ENCODE peak calls at places on chromosomes 16 and 17, in four cellular contexts. L is body of pancreas, O is cardiac muscle cell, Y is GM23248. E is an unnamed sample.
A peak's percentile ranks its signal among the peaks of the same experiment; 100 is the strongest.

GRCh38 chr16:71373073-71373472 is 14.6 kb downstream of the CALB2 start:
- DNase-seq in Y (peak; percentile 67), L (no peak), O (peak; percentile 76), E (no peak)

GRCh38 chr16:87075319-87075860 is 241.8 kb downstream of the C16orf95 start:
- DNase-seq in L (no peak), O (no peak), Y (no peak), E (no peak)

GRCh38 chr16:84841787-84842300 is 22.1 kb downstream of the CRISPLD2 start:
- DNase-seq in Y (no peak), O (no peak), L (peak; percentile 73), E (no peak)

GRCh38 chr17:45740553-45741330 is 43.4 kb upstream of the CRHR1 start:
- DNase-seq in O (peak; percentile 18), Y (peak; percentile 61), L (no peak), E (peak; percentile 88)

GRCh38 chr16:61382435-61382834 is 653.8 kb downstream of the CDH8 start:
- DNase-seq in Y (no peak), L (no peak), O (no peak), E (no peak)

GRCh38 chr17:4827399-4827798 is 5.7 kb upstream of the MINK1 start:
- DNase-seq in Y (no peak), L (no peak), O (no peak), E (no peak)

GRCh38 chr17:27244481-27245223 is 49.3 kb upstream of the WSB1 start:
- DNase-seq in Y (peak; percentile 94), L (peak; percentile 70), O (peak; percentile 99), E (no peak)

GRCh38 chr16:72921620-72922019 is 126.3 kb downstream of the ZFHX3 start:
- DNase-seq in O (peak; percentile 75), L (peak; percentile 59), Y (peak; percentile 36), E (no peak)

GRCh38 chr16:4415538-4416199 is 727 bp downstream of the CORO7 start:
- DNase-seq in Y (peak; percentile 62), L (peak; percentile 48), O (no peak), E (no peak)

GRCh38 chr16:2037631-2038358 is 9.8 kb downstream of the NTHL1 start:
- DNase-seq in O (no peak), L (no peak), Y (no peak), E (no peak)

GRCh38 chr16:2034695-2035430 is 8.2 kb downstream of the NHERF2 start:
- DNase-seq in L (no peak), Y (no peak), O (no peak), E (no peak)

GRCh38 chr16:2037115-2037514 is 10.4 kb downstream of the NHERF2 start:
- DNase-seq in Y (no peak), L (no peak), O (no peak), E (no peak)

GRCh38 chr16:2035431-2036199 is 8.9 kb downstream of the NHERF2 start:
- DNase-seq in Y (peak; percentile 88), L (peak; percentile 65), O (peak; percentile 82), E (no peak)

GRCh38 chr16:2036200-2036966 is 9.7 kb downstream of the NHERF2 start:
- DNase-seq in O (no peak), Y (no peak), L (no peak), E (no peak)
- H3K4me1 ChIP-seq in O (peaks cover 9% of the 10 kb centered on the region), Y (peaks cover 33% of the 10 kb centered on the region), L (peaks cover 45% of the 10 kb centered on the region), E (peaks cover 2% of the 10 kb centered on the region)

DNA sequence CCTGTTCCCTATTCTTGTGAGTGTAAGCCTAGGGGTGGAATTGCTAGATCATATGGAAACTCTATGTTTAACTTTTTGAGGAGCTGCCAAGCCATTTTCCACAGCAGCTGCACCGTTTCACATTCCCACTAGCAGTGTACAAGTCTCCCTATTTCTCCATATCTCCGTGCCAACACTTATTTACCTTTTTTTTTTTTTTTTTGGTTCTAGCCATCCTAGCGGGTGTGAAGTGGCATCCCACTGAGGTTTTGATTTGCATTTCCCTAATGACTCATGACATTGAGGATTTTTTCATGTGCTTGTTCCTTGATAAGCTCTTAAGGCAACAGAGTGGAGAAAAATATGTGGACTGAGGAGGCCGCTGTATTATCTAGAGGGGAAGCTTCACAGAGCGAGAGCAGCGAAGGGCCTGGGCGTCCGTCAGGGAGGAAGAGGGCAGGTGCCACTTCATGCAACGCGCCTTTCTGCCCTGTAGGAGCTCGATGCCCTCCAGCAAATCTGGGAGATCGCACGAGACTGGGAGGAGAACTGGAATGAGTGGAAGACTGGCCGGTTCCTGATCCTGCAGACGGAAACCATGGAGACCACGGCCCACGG is 50.0 kb downstream of the DNAH2 start:
- DNase-seq in O (peak; percentile 94), L (peak; percentile 46), Y (no peak), E (no peak)
- H3K27me3 ChIP-seq in O (no peaks in the 10 kb centered on the region), L (no peaks in the 10 kb centered on the region), Y (peaks cover 4% of the 10 kb centered on the region), E (no peaks in the 10 kb centered on the region)

DNA sequence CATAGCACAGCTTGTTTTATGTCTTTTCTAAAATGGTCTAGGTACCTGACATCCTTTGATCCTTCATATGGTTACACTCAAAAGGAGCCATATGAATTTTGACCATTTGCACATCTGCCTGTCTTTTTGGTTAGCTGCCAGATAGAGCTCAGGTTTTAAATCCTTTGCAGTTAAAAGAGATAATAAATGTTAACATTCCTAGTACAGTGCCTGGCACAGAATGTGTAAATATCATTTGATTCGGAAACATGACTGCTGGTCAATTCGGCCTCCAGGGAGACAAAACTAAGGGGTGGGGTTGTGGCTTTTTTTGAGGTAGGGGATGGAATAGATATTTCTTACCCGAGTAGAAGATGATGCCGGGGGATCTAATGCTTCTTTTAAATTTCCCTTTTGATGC is 64.2 kb downstream of the FTO start:
- DNase-seq in L (no peak), O (peak; percentile 51), Y (peak; percentile 49), E (no peak)
- H3K27ac ChIP-seq in L (no peak overlapping the region), O (no peak overlapping the region), Y (peak overlapping the region; percentile 81), E (no peak overlapping the region)

GRCh38 chr16:64974381-64974780 is 147.5 kb downstream of the CDH11 start:
- DNase-seq in L (no peak), O (no peak), Y (no peak), E (no peak)
- H3K4me1 ChIP-seq in L (no peaks in the 10 kb centered on the region), O (no peaks in the 10 kb centered on the region), Y (peaks cover 40% of the 10 kb centered on the region), E (no peaks in the 10 kb centered on the region)

DNA sequence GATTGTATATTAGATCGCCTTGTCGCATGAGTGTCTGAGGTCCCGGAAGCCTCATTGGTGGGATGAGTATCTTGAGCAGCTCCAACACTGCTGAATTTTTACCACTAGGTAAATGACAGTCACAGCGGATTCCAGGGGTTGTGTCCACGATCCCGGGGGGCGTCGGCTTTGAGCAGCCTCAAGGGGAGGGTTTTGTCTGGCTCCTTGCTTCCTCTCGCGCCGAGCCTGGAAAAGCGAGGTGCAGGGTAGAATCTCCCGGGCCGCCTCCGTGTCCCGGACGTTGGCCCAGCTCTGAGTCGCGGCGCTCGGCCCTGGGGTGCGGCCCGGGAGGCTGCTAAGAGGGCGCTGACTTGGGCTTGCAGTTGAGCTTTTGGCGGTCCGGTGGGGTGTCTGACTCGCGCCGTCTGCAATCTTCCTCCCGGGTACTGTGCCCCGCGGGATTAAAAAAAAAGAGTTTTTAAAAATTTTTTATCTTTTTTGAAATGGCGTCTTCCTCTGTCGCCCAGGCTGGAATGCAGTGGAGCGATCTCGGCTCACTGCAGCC is 4.5 kb downstream of the OR1F1 start:
- DNase-seq in Y (no peak), O (no peak), L (no peak), E (no peak)
- H3K27me3 ChIP-seq in Y (no peaks in the 10 kb centered on the region), O (peaks cover 88% of the 10 kb centered on the region), L (peaks cover 53% of the 10 kb centered on the region), E (peaks cover 7% of the 10 kb centered on the region)